ENCODE peak calls at places on chromosome 3, in six cellular contexts. N is thoracic aorta, H is SK-N-SH, M is hepatocyte, Z is cardiac muscle cell, S is GM23248. R is an unnamed sample.
A peak's percentile ranks its signal among the peaks of the same experiment; 100 is the strongest.

GRCh38 chr3:101329016-101329673 is 8.8 kb upstream of the IMPG2 start:
- DNase-seq in N (no peak), Z (no peak), M (no peak), H (no peak), S (no peak), R (no peak)

GRCh38 chr3:185701891-185702563 is 115.9 kb downstream of the SENP2 start:
- DNase-seq in N (no peak), Z (no peak), H (no peak), S (no peak), M (no peak), R (no peak)

GRCh38 chr3:62277470-62277869 is 95.9 kb downstream of the FEZF2 start:
- DNase-seq in H (peak; percentile 35), Z (no peak), S (no peak), N (no peak), M (no peak), R (no peak)

GRCh38 chr3:181075098-181075497 is 85.6 kb upstream of the DNAJC19 start:
- DNase-seq in N (no peak), Z (peak; percentile 8), M (no peak), S (no peak), H (no peak), R (no peak)

GRCh38 chr3:14520149-14520548 is 20.0 kb downstream of the GRIP2 start:
- DNase-seq in N (no peak), Z (no peak), S (no peak), H (no peak), M (no peak), R (no peak)

GRCh38 chr3:184355261-184356012 is 6.0 kb downstream of the CLCN2 start:
- DNase-seq in S (peak; percentile 64), N (no peak), Z (no peak), H (no peak), M (no peak), R (no peak)

GRCh38 chr3:71064288-71064975 is 519.1 kb downstream of the FOXP1 start:
- DNase-seq in N (no peak), S (peak; percentile 80), M (no peak), H (peak; percentile 89), Z (peak; percentile 78), R (peak; percentile 85)

GRCh38 chr3:144059481-144059880 is 87.9 kb downstream of the DIPK2A start:
- DNase-seq in S (no peak), H (no peak), M (no peak), N (no peak), Z (no peak), R (no peak)

GRCh38 chr3:197983076-197983475 is 23.1 kb downstream of the LMLN start:
- DNase-seq in S (no peak), H (no peak), N (no peak), Z (no peak), M (no peak), R (no peak)

GRCh38 chr3:183309276-183309675 is 56.2 kb downstream of the B3GNT5 start:
- DNase-seq in M (peak; percentile 50), S (no peak), H (no peak), Z (no peak), N (no peak), R (no peak)

GRCh38 chr3:61890167-61890566 is 328.8 kb downstream of the PTPRG start:
- DNase-seq in H (no peak), S (no peak), M (no peak), Z (no peak), N (no peak), R (no peak)

GRCh38 chr3:112321867-112322652 is 10.9 kb upstream of the CD200 start:
- DNase-seq in N (no peak), M (no peak), Z (peak; percentile 74), H (peak; percentile 29), S (no peak), R (no peak)

GRCh38 chr3:97815149-97815917 is 6.5 kb upstream of the CRYBG3 start:
- DNase-seq in H (no peak), M (no peak), S (peak; percentile 29), Z (no peak), N (no peak), R (no peak)

GRCh38 chr3:186225603-186226002 is 116.7 kb upstream of the ETV5 start:
- DNase-seq in Z (no peak), H (no peak), M (no peak), N (no peak), S (peak; percentile 11), R (no peak)

GRCh38 chr3:138862531-138862923 is 27.8 kb upstream of the PIK3CB start:
- DNase-seq in S (peak; percentile 19), Z (no peak), M (peak; percentile 37), N (no peak), H (no peak), R (no peak)

GRCh38 chr3:16177962-16178627 is 3.6 kb downstream of the GALNT15 start:
- DNase-seq in S (peak; percentile 95), N (peak; percentile 29), H (peak; percentile 88), M (peak; percentile 89), Z (peak; percentile 86), R (peak; percentile 28)

GRCh38 chr3:95302044-95302443 is 1239.2 kb downstream of the NSUN3 start:
- DNase-seq in M (peak; percentile 51), N (no peak), Z (no peak), H (no peak), S (peak; percentile 0), R (no peak)

GRCh38 chr3:16513141-16514020 is at the start of gene RFTN1:
- DNase-seq in M (peak; percentile 77), H (peak; percentile 73), N (no peak), Z (peak; percentile 72), S (peak; percentile 87), R (peak; percentile 29)

GRCh38 chr3:125632597-125632996 is 37.3 kb upstream of the OSBPL11 start:
- DNase-seq in Z (no peak), M (no peak), S (no peak), N (no peak), H (no peak), R (no peak)

GRCh38 chr3:170491901-170492300 is 73.2 kb downstream of the CLDN11 start:
- DNase-seq in M (no peak), N (no peak), S (no peak), Z (no peak), H (no peak), R (no peak)

GRCh38 chr3:42655331-42655888 is 1.9 kb downstream of the ZBTB47 start:
- DNase-seq in H (peak; percentile 83), N (no peak), Z (no peak), S (peak; percentile 59), M (no peak), R (no peak)

GRCh38 chr3:65785065-65785645 is 253.6 kb downstream of the MAGI1 start:
- DNase-seq in Z (peak; percentile 70), H (peak; percentile 57), N (no peak), M (peak; percentile 78), S (peak; percentile 70), R (no peak)

GRCh38 chr3:63807901-63808589 is 11.1 kb upstream of the C3orf49 start:
- DNase-seq in M (no peak), H (no peak), S (no peak), Z (no peak), N (no peak), R (no peak)

GRCh38 chr3:125003369-125003853 is 52.4 kb downstream of the HEG1 start:
- DNase-seq in Z (no peak), N (no peak), M (peak; percentile 77), S (peak; percentile 59), H (no peak), R (no peak)

GRCh38 chr3:27596334-27596841 is 112.2 kb upstream of the SLC4A7 start:
- DNase-seq in H (no peak), M (no peak), Z (no peak), N (no peak), S (peak; percentile 52), R (no peak)

GRCh38 chr3:113947372-113948014 is at the start of gene ZDHHC23:
- DNase-seq in S (peak; percentile 77), Z (peak; percentile 77), N (no peak), H (peak; percentile 86), M (peak; percentile 87), R (peak; percentile 76)

GRCh38 chr3:66904336-66904735 is 93.8 kb upstream of the KBTBD8 start:
- DNase-seq in Z (no peak), N (no peak), M (no peak), S (no peak), H (no peak), R (no peak)

GRCh38 chr3:3800076-3800448 is 831 bp downstream of the LRRN1 start:
- DNase-seq in Z (peak; percentile 32), S (no peak), M (peak; percentile 65), H (peak; percentile 78), N (no peak), R (no peak)

GRCh38 chr3:72847282-72847681 is 963 bp downstream of the SHQ1 start:
- DNase-seq in N (no peak), Z (no peak), M (no peak), S (peak; percentile 13), H (peak; percentile 24), R (peak; percentile 2)

GRCh38 chr3:72839057-72839456 is 9.2 kb downstream of the SHQ1 start:
- DNase-seq in Z (no peak), S (no peak), H (no peak), M (no peak), N (no peak), R (no peak)

GRCh38 chr3:72847751-72848702 is at the start of gene SHQ1:
- DNase-seq in H (peak; percentile 93), M (peak; percentile 97), Z (peak; percentile 97), S (peak; percentile 98), N (peak; percentile 90), R (peak; percentile 90)

GRCh38 chr3:72848703-72849081 is 447 bp upstream of the SHQ1 start:
- DNase-seq in M (no peak), N (no peak), Z (peak; percentile 11), S (peak; percentile 60), H (no peak), R (peak; percentile 55)

DNA sequence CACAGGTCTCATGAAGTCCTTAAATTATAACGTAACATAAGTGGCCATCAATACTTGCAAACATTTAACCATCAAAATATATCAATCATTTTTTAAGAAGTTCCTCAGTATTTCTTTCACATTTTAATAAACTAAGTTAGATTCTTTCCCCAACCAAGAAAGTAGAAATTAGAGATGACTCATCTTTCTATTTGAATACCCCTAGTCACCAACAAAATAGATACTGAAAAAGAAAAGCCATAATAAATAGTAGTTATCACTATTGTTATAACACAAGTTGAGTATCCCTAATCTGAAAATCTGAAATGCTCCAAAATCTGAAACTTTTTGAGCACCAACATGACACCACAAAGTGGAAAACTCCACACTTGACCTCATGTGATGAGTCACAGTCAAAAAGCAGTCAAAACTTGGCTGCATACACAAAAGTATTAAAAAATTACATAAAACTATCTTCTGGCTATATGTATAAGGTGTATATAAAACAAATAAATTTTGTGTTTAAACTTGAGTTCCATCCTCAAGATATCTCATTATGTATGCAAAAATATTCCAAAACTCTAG is 3.7 kb downstream of the SHQ1 start:
- DNase-seq in S (peak; percentile 69), N (no peak), M (no peak), H (no peak), Z (no peak), R (no peak)
- H3K4me1 ChIP-seq in S (peaks cover 34% of the 10 kb centered on the region), N (peaks cover 12% of the 10 kb centered on the region), M (no peaks in the 10 kb centered on the region), H (peaks cover 8% of the 10 kb centered on the region), Z (peaks cover 4% of the 10 kb centered on the region), R (peaks cover 18% of the 10 kb centered on the region)

GRCh38 chr3:128485283-128486156 is 7.5 kb downstream of the GATA2 start:
- DNase-seq in Z (no peak), S (peak; percentile 56), H (no peak), N (no peak), M (no peak), R (no peak)
- H3K4me1 ChIP-seq in Z (peaks cover 36% of the 10 kb centered on the region), S (peaks cover 43% of the 10 kb centered on the region), H (peaks cover 8% of the 10 kb centered on the region), N (peaks cover 39% of the 10 kb centered on the region), M (peaks cover 50% of the 10 kb centered on the region), R (peaks cover 28% of the 10 kb centered on the region)

GRCh38 chr3:194906229-194906629 is 220.5 kb downstream of the FAM43A start:
- DNase-seq in N (no peak), Z (no peak), S (peak; percentile 52), H (no peak), M (no peak), R (no peak)
- H3K4me1 ChIP-seq in N (no peaks in the 10 kb centered on the region), Z (no peaks in the 10 kb centered on the region), S (peaks cover 8% of the 10 kb centered on the region), H (no peaks in the 10 kb centered on the region), M (no peaks in the 10 kb centered on the region), R (no peaks in the 10 kb centered on the region)

GRCh38 chr3:177066068-177066467 is 131.2 kb downstream of the TBL1XR1 start:
- DNase-seq in M (no peak), Z (no peak), N (no peak), H (no peak), S (no peak), R (no peak)
- H3K4me1 ChIP-seq in M (no peaks in the 10 kb centered on the region), Z (peaks cover 7% of the 10 kb centered on the region), N (peaks cover 26% of the 10 kb centered on the region), H (peaks cover 32% of the 10 kb centered on the region), S (peaks cover 8% of the 10 kb centered on the region), R (peaks cover 20% of the 10 kb centered on the region)